ENCODE peak calls at places on chromosomes 1 and 21, in seven cellular contexts. P is endothelial cell; D is CD4-positive, alpha-beta T cell; A is transverse colon; V is neural crest cell; F is astrocyte; W is upper lobe of right lung. J is an unnamed sample.

GRCh38 chr1:35570589-35571137 is 2.5 kb upstream of the TFAP2E start:
- DNase-seq in P (no peak), D (no peak), A (no peak), V (no peak), F (peak), W (peak), J (no peak)

GRCh38 chr1:77831976-77832695 is 52.7 kb downstream of the MIGA1 start:
- DNase-seq in P (no peak), D (no peak), A (no peak), V (no peak), F (peak), W (no peak), J (peak)

GRCh38 chr1:85576256-85576641 is 4.3 kb upstream of the CCN1 start:
- DNase-seq in P (no peak), D (no peak), A (no peak), V (peak), F (no peak), W (no peak), J (no peak)

GRCh38 chr1:184489908-184490307 is 103.1 kb downstream of the C1orf21 start:
- DNase-seq in P (no peak), D (no peak), A (no peak), V (no peak), F (no peak), W (no peak), J (no peak)

GRCh38 chr21:35324372-35325220 is 275.5 kb upstream of the RUNX1 start:
- DNase-seq in P (no peak), D (no peak), A (peak), V (no peak), F (peak), W (no peak), J (no peak)

GRCh38 chr1:9355503-9355902 is 62.8 kb downstream of the SPSB1 start:
- DNase-seq in P (no peak), D (no peak), A (no peak), V (no peak), F (no peak), W (no peak), J (no peak)

GRCh38 chr1:204331847-204332487 is 27.8 kb downstream of the PLEKHA6 start:
- DNase-seq in P (no peak), D (no peak), A (peak), V (no peak), F (no peak), W (no peak), J (no peak)

GRCh38 chr1:203290261-203291089 is 14.8 kb upstream of the BTG2 start:
- DNase-seq in P (peak), D (peak), A (peak), V (peak), F (peak), W (peak), J (peak)

GRCh38 chr1:38243106-38243505 is 196.5 kb upstream of the POU3F1 start:
- DNase-seq in P (no peak), D (no peak), A (peak), V (no peak), F (no peak), W (no peak), J (peak)

GRCh38 chr1:158035976-158036583 is 42.6 kb downstream of the KIRREL1 start:
- DNase-seq in P (no peak), D (no peak), A (peak), V (peak), F (no peak), W (no peak), J (peak)

GRCh38 chr1:207308451-207309190 is 12.9 kb upstream of the CD55 start:
- DNase-seq in P (no peak), D (no peak), A (no peak), V (no peak), F (no peak), W (no peak), J (no peak)

GRCh38 chr1:94675373-94675772 is 133.8 kb upstream of the F3 start:
- DNase-seq in P (no peak), D (no peak), A (no peak), V (no peak), F (peak), W (no peak), J (no peak)

GRCh38 chr21:39175154-39175553 is 8.1 kb downstream of the PSMG1 start:
- DNase-seq in P (no peak), D (no peak), A (no peak), V (no peak), F (no peak), W (no peak), J (peak)

GRCh38 chr1:214570442-214570841 is 19.0 kb upstream of the PTPN14 start:
- DNase-seq in P (no peak), D (no peak), A (no peak), V (no peak), F (peak), W (no peak), J (peak)

GRCh38 chr1:212607206-212607923 is 1.2 kb upstream of the ATF3 start:
- DNase-seq in P (no peak), D (no peak), A (peak), V (no peak), F (no peak), W (peak), J (peak)

GRCh38 chr1:229273507-229274232 is 2.8 kb downstream of the RAB4A start:
- DNase-seq in P (no peak), D (no peak), A (no peak), V (no peak), F (no peak), W (no peak), J (no peak)

GRCh38 chr1:201454568-201454967 is 14.4 kb downstream of the PHLDA3 start:
- DNase-seq in P (no peak), D (no peak), A (no peak), V (no peak), F (no peak), W (no peak), J (no peak)

GRCh38 chr1:149927535-149928387 is at the start of gene SF3B4:
- DNase-seq in P (peak), D (peak), A (peak), V (peak), F (peak), W (peak), J (peak)

GRCh38 chr1:55150880-55151582 is 64.1 kb downstream of the USP24 start:
- DNase-seq in P (no peak), D (no peak), A (no peak), V (no peak), F (no peak), W (no peak), J (no peak)

GRCh38 chr1:31435471-31436409 is 22.7 kb downstream of the SERINC2 start:
- DNase-seq in P (no peak), D (no peak), A (no peak), V (no peak), F (no peak), W (peak), J (no peak)

GRCh38 chr1:243473281-243474210 is 217.7 kb downstream of the SDCCAG8 start:
- DNase-seq in P (no peak), D (no peak), A (no peak), V (no peak), F (peak), W (no peak), J (no peak)

GRCh38 chr1:116971481-116971880 is 30.1 kb upstream of the CD101 start:
- DNase-seq in P (no peak), D (no peak), A (no peak), V (no peak), F (peak), W (no peak), J (no peak)

GRCh38 chr1:215682232-215682631 is 115.1 kb downstream of the KCTD3 start:
- DNase-seq in P (no peak), D (no peak), A (no peak), V (no peak), F (no peak), W (no peak), J (peak)

GRCh38 chr1:172499636-172500141 is 33.3 kb upstream of the SUCO start:
- DNase-seq in P (no peak), D (no peak), A (peak), V (no peak), F (peak), W (peak), J (peak)

GRCh38 chr1:160437432-160438319 is 37.3 kb downstream of the VANGL2 start:
- DNase-seq in P (no peak), D (no peak), A (no peak), V (no peak), F (no peak), W (no peak), J (no peak)

GRCh38 chr1:219220945-219221344 is 47.3 kb downstream of the LYPLAL1 start:
- DNase-seq in P (no peak), D (no peak), A (no peak), V (no peak), F (no peak), W (no peak), J (no peak)
- TF ChIP-seq CTCF in P (no peak), D (no peak), A (no peak), V (no peak), F (peak), W (no peak), J (no peak)

DNA sequence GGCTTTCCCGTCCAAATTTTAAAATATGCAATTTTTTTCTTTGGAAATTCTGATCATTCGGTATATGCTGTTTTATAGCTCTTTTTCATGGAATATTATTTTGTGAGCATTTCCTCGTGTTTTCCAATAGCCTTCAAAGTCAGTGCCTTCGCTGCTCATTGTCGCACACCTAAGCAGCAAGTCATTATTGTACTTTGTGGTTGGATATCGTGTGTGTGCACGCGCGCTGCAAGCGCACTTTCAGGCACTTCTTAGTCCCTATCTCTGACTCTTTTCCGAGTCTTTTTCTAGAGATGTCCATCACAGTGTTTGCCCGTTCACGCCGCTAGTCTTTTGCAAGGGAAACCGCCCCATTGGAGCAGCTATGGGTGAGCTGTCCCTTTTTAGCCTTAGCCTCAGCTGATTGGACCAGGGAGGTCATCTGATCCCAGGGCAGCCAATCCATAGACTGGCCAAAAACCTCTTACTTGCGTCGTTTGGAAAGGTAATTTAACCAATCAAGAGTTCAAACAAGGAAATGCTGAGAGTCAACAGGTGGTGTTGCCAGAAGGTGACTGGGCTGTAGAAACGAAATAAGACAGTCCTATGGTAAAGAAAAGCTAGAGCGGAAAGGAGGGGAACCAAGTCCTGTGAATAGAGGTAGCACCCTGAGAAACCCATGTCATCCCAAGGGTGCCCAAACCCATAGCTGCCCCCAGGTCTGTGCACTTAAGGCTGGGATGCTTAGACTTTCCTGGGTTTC is 710 bp upstream of the HYI start:
- DNase-seq in P (peak), D (peak), A (peak), V (peak), F (peak), W (peak), J (peak)
- TF ChIP-seq CTCF in P (no peak), D (no peak), A (peak), V (peak), F (no peak), W (no peak), J (no peak)

GRCh38 chr1:152880907-152881306 is 2.8 kb downstream of the SMCP start:
- DNase-seq in P (no peak), D (no peak), A (no peak), V (no peak), F (no peak), W (no peak), J (no peak)

GRCh38 chr1:152879559-152880198 is 1.6 kb downstream of the SMCP start:
- DNase-seq in P (no peak), D (no peak), A (no peak), V (no peak), F (no peak), W (no peak), J (no peak)

GRCh38 chr1:152876827-152877226 is 1.3 kb upstream of the SMCP start:
- DNase-seq in P (no peak), D (no peak), A (no peak), V (no peak), F (no peak), W (no peak), J (no peak)

GRCh38 chr1:152880316-152880715 is 2.2 kb downstream of the SMCP start:
- DNase-seq in P (no peak), D (no peak), A (no peak), V (no peak), F (no peak), W (no peak), J (peak)

GRCh38 chr1:152878042-152878441 is at the start of gene SMCP:
- DNase-seq in P (peak), D (no peak), A (no peak), V (no peak), F (no peak), W (no peak), J (peak)
- TF ChIP-seq CTCF in P (peak), D (no peak), A (no peak), V (peak), F (no peak), W (no peak), J (peak)

GRCh38 chr1:245512181-245512888 is 357.6 kb downstream of the KIF26B start:
- DNase-seq in P (no peak), D (no peak), A (no peak), V (no peak), F (no peak), W (no peak), J (no peak)

GRCh38 chr1:245516178-245516829 is 361.5 kb downstream of the KIF26B start:
- DNase-seq in P (no peak), D (no peak), A (no peak), V (no peak), F (peak), W (no peak), J (peak)

GRCh38 chr1:245512980-245513578 is 358.3 kb downstream of the KIF26B start:
- DNase-seq in P (no peak), D (no peak), A (no peak), V (no peak), F (no peak), W (no peak), J (no peak)
- TF ChIP-seq CTCF in P (no peak), D (no peak), A (no peak), V (peak), F (no peak), W (no peak), J (peak)

GRCh38 chr21:21232320-21232719 is 234.1 kb downstream of the NCAM2 start:
- DNase-seq in P (peak), D (no peak), A (peak), V (no peak), F (no peak), W (no peak), J (peak)
- TF ChIP-seq CTCF in P (peak), D (no peak), A (peak), V (peak), F (peak), W (peak), J (peak)